ENCODE peak calls at places on chromosomes 5 and 9, in five cellular contexts. One of them, this sample, is unnamed.

GRCh38 chr5:168219515-168220410 is 71.7 kb upstream of the WWC1 start:
- DNase-seq in T-helper 1 cell: no peak
- DNase-seq in H54: peak
- DNase-seq in DND-41: peak
- DNase-seq in activated CD8-positive, alpha-beta memory T cell treated with anti-CD3 and anti-CD28 coated beads for 48 hours: no peak
- DNase-seq in this sample: no peak

GRCh38 chr5:122141751-122142150 is 12.4 kb downstream of the ZNF474 start:
- DNase-seq in T-helper 1 cell: no peak
- DNase-seq in H54: no peak
- DNase-seq in DND-41: no peak
- DNase-seq in activated CD8-positive, alpha-beta memory T cell treated with anti-CD3 and anti-CD28 coated beads for 48 hours: no peak
- DNase-seq in this sample: no peak

GRCh38 chr9:4324513-4324912 is 24.6 kb upstream of the GLIS3 start:
- DNase-seq in T-helper 1 cell: no peak
- DNase-seq in H54: no peak
- DNase-seq in DND-41: no peak
- DNase-seq in activated CD8-positive, alpha-beta memory T cell treated with anti-CD3 and anti-CD28 coated beads for 48 hours: no peak
- DNase-seq in this sample: no peak

GRCh38 chr5:91535508-91535907 is 152.4 kb upstream of the ARRDC3 start:
- DNase-seq in T-helper 1 cell: no peak
- DNase-seq in H54: no peak
- DNase-seq in DND-41: no peak
- DNase-seq in activated CD8-positive, alpha-beta memory T cell treated with anti-CD3 and anti-CD28 coated beads for 48 hours: no peak
- DNase-seq in this sample: no peak

GRCh38 chr5:32098806-32099435 is 75.2 kb downstream of the GOLPH3 start:
- DNase-seq in T-helper 1 cell: no peak
- DNase-seq in H54: no peak
- DNase-seq in DND-41: no peak
- DNase-seq in activated CD8-positive, alpha-beta memory T cell treated with anti-CD3 and anti-CD28 coated beads for 48 hours: no peak
- DNase-seq in this sample: no peak

GRCh38 chr5:157004893-157005551 is 42.0 kb upstream of the TIMD4 start:
- DNase-seq in T-helper 1 cell: no peak
- DNase-seq in H54: no peak
- DNase-seq in DND-41: no peak
- DNase-seq in activated CD8-positive, alpha-beta memory T cell treated with anti-CD3 and anti-CD28 coated beads for 48 hours: no peak
- DNase-seq in this sample: no peak

GRCh38 chr9:87795178-87795577 is 69.3 kb downstream of the CTSL start:
- DNase-seq in T-helper 1 cell: no peak
- DNase-seq in H54: no peak
- DNase-seq in DND-41: no peak
- DNase-seq in activated CD8-positive, alpha-beta memory T cell treated with anti-CD3 and anti-CD28 coated beads for 48 hours: no peak
- DNase-seq in this sample: no peak

GRCh38 chr5:142636093-142636492 is 49.8 kb downstream of the FGF1 start:
- DNase-seq in T-helper 1 cell: no peak
- DNase-seq in H54: no peak
- DNase-seq in DND-41: no peak
- DNase-seq in activated CD8-positive, alpha-beta memory T cell treated with anti-CD3 and anti-CD28 coated beads for 48 hours: no peak
- DNase-seq in this sample: no peak

GRCh38 chr9:95307538-95307937 is 10.0 kb downstream of the FANCC start:
- DNase-seq in T-helper 1 cell: no peak
- DNase-seq in H54: no peak
- DNase-seq in DND-41: no peak
- DNase-seq in activated CD8-positive, alpha-beta memory T cell treated with anti-CD3 and anti-CD28 coated beads for 48 hours: no peak
- DNase-seq in this sample: no peak

GRCh38 chr9:123678038-123678877 is 251.7 kb downstream of the DENND1A start:
- DNase-seq in T-helper 1 cell: no peak
- DNase-seq in H54: no peak
- DNase-seq in DND-41: no peak
- DNase-seq in activated CD8-positive, alpha-beta memory T cell treated with anti-CD3 and anti-CD28 coated beads for 48 hours: no peak
- DNase-seq in this sample: no peak

GRCh38 chr5:55694152-55694830 is 17.8 kb downstream of the SLC38A9 start:
- DNase-seq in T-helper 1 cell: no peak
- DNase-seq in H54: no peak
- DNase-seq in DND-41: no peak
- DNase-seq in activated CD8-positive, alpha-beta memory T cell treated with anti-CD3 and anti-CD28 coated beads for 48 hours: no peak
- DNase-seq in this sample: no peak